ENCODE peak calls at places on chromosome 17, in ten cellular contexts. W is lung, P is GM12878, A is neural progenitor cell, J is spleen, T is colonic mucosa, I is breast epithelium, Q is heart left ventricle, V is endothelial cell of umbilical vein, L is HCT116. Y is an unnamed sample.
A peak's percentile ranks its signal among the peaks of the same experiment; 100 is the strongest.

GRCh38 chr17:18247613-18248001 is 10.9 kb downstream of the FLII start:
- DNase-seq in W (no peak), P (no peak), A (no peak), J (no peak), T (peak; percentile 32), I (no peak), Q (peak; percentile 31), V (peak; percentile 20), L (no peak), Y (peak; percentile 37)

GRCh38 chr17:17446666-17447155 is 30.1 kb upstream of the MED9 start:
- DNase-seq in W (no peak), P (no peak), A (no peak), J (no peak), T (no peak), I (no peak), Q (no peak), V (no peak), L (no peak), Y (no peak)

GRCh38 chr17:50508573-50509460 is 578 bp downstream of the MYCBPAP start:
- DNase-seq in W (no peak), P (no peak), A (no peak), J (no peak), T (no peak), I (no peak), Q (no peak), V (no peak), L (no peak), Y (no peak)

GRCh38 chr17:7967751-7968150 is 34.7 kb upstream of the GUCY2D start:
- DNase-seq in W (no peak), P (no peak), A (no peak), J (no peak), T (no peak), I (no peak), Q (no peak), V (no peak), L (no peak), Y (no peak)

GRCh38 chr17:55693244-55694216 is 29.1 kb downstream of the TMEM100 start:
- DNase-seq in W (no peak), P (no peak), A (no peak), J (no peak), T (peak; percentile 43), I (no peak), Q (no peak), V (no peak), L (no peak), Y (no peak)

GRCh38 chr17:82912571-82913089 is 72.8 kb upstream of the ZNF750 start:
- DNase-seq in W (no peak), P (no peak), A (no peak), J (no peak), T (no peak), I (no peak), Q (no peak), V (no peak), L (no peak), Y (no peak)

GRCh38 chr17:75856062-75856681 is 1.0 kb upstream of the WBP2 start:
- DNase-seq in W (no peak), P (no peak), A (no peak), J (no peak), T (no peak), I (no peak), Q (no peak), V (peak; percentile 57), L (no peak), Y (no peak)

GRCh38 chr17:49249292-49249794 is 18.8 kb upstream of the PHOSPHO1 start:
- DNase-seq in W (no peak), P (no peak), A (no peak), J (no peak), T (no peak), I (no peak), Q (peak; percentile 82), V (no peak), L (no peak), Y (no peak)

GRCh38 chr17:31357831-31358400 is 33.6 kb upstream of the RAB11FIP4 start:
- DNase-seq in W (no peak), P (no peak), A (no peak), J (no peak), T (no peak), I (no peak), Q (no peak), V (no peak), L (no peak), Y (no peak)

DNA sequence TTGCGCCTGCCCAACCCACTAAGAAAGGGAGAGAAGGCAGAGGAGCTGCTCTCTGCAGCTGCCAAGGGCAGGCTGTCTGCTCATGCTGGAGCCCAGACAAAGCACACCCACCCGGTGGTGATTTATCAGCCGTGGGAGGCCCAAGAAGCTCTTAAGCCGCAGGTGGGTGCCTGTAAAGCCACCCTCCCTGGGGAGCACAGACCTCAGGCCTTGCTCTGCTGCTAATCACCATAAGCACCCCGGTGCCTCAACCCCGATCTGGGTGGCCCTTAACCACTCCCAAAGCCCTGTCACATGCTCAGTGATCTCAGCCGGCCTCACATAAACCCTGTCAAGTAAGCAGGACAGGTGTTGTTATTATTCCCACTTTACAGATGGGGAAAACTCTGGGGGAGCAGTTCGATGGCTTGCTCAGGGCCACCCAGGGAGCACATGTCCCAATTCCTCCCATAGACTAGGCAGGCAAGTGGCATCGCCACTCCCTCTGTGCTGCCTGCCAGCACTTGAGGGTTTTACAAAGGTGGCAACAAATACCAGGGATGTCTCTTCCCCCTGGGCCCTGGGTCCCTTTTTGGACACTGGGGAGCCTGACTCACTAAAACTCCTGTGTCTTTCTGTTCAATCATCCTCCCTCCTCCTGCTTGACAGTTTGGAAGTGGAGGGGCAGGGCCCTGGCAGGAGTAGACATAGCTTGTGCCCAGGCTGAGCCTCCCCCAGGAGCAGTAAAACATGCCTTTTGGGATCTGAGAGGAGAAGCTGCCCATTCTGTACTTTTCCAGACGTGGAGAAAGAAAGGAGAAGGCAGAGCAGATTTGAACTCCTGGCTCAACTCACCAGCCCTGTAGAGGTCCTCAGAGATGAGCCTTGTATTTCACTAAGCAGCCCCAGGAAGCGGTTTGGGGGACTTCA is 299.3 kb downstream of the SOX9 start:
- DNase-seq in W (no peak), P (peak; percentile 92), A (no peak), J (no peak), T (peak; percentile 61), I (no peak), Q (no peak), V (no peak), L (no peak), Y (peak; percentile 53)
- TF ChIP-seq CTCF in W (no peak), P (peak; percentile 8), A (no peak), J (no peak), T (no peak), I (no peak), Q (no peak), V (no peak), L (no peak), Y (no peak)

DNA sequence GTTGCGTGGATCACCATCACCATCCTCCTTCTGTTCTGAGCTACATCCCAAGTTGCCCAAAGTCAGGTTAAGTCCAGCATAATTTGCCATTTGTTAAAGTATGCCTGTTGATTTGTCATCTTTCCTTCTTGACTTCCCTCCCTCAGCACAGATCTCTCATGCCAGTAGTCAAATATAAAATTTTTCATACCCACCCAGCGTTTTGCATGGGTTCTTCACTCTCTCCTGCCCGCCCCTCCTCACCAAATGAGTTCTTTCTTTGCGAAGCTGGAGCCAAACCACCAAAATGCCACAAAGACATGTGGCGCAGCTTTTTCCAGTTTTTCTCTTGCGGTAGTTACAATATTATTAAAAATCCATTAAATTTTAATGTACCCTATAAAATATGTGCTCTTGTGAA is 167.2 kb downstream of the MSI2 start:
- DNase-seq in W (no peak), P (no peak), A (no peak), J (no peak), T (no peak), I (no peak), Q (no peak), V (no peak), L (no peak), Y (no peak)
- H3K4me1 ChIP-seq in W (peaks cover 6% of the 10 kb centered on the region), P (peaks cover 60% of the 10 kb centered on the region), A (peaks cover 23% of the 10 kb centered on the region), J (peaks cover 26% of the 10 kb centered on the region), T (peaks cover 21% of the 10 kb centered on the region), I (no peaks in the 10 kb centered on the region), Q (peaks cover 28% of the 10 kb centered on the region), V (peaks cover 23% of the 10 kb centered on the region), L (peaks cover 71% of the 10 kb centered on the region), Y (peaks cover 5% of the 10 kb centered on the region)

GRCh38 chr17:57948555-57949420 is 6.4 kb downstream of the CUEDC1 start:
- DNase-seq in W (peak; percentile 34), P (no peak), A (no peak), J (no peak), T (no peak), I (no peak), Q (no peak), V (peak; percentile 43), L (peak; percentile 100), Y (no peak)
- TF ChIP-seq CTCF in W (no peak), P (no peak), A (no peak), J (no peak), T (no peak), I (no peak), Q (no peak), V (no peak), L (no peak), Y (peak; percentile 32)

GRCh38 chr17:78263063-78263735 is 31.8 kb downstream of the TMEM235 start:
- DNase-seq in W (peak; percentile 62), P (no peak), A (no peak), J (peak; percentile 91), T (peak; percentile 58), I (no peak), Q (peak; percentile 55), V (peak; percentile 40), L (no peak), Y (no peak)

GRCh38 chr17:78263736-78264340 is 32.4 kb downstream of the TMEM235 start:
- DNase-seq in W (no peak), P (no peak), A (no peak), J (no peak), T (no peak), I (no peak), Q (no peak), V (no peak), L (no peak), Y (no peak)

GRCh38 chr17:78266771-78267170 is 35.3 kb downstream of the TMEM235 start:
- DNase-seq in W (no peak), P (no peak), A (no peak), J (no peak), T (no peak), I (no peak), Q (no peak), V (no peak), L (no peak), Y (no peak)

GRCh38 chr17:78266231-78266631 is 34.8 kb downstream of the TMEM235 start:
- DNase-seq in W (no peak), P (no peak), A (no peak), J (no peak), T (peak; percentile 56), I (no peak), Q (no peak), V (no peak), L (no peak), Y (no peak)

DNA sequence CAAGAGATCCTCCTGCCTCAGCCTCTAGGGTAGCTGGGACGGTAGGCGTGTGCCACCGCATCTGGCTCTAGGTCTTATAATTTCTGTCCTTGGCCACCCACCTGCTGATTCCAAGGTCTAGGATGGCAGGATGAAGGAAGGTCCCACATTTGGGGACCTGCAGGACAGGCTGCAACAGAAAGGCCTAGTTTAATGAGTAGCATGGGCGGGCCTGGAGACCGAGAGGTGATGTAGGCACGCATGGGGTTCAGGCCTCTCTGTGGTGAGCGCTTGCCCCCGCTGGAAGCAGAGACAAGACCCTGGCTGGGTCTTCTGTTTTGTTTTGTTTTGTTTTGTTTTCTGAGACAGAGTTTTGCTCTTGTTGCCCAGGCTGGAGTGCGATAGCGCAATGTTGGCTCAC is 33.7 kb downstream of the TMEM235 start:
- DNase-seq in W (no peak), P (no peak), A (no peak), J (no peak), T (no peak), I (no peak), Q (no peak), V (no peak), L (no peak), Y (no peak)
- H3K4me1 ChIP-seq in W (peaks cover 22% of the 10 kb centered on the region), P (peaks cover 8% of the 10 kb centered on the region), A (peaks cover 29% of the 10 kb centered on the region), J (peaks cover 84% of the 10 kb centered on the region), T (no peaks in the 10 kb centered on the region), I (no peaks in the 10 kb centered on the region), Q (peaks cover 12% of the 10 kb centered on the region), V (peaks cover 7% of the 10 kb centered on the region), L (no peaks in the 10 kb centered on the region), Y (no peaks in the 10 kb centered on the region)

GRCh38 chr17:44947461-44948314 is at the start of gene KIF18B:
- DNase-seq in W (peak; percentile 90), P (peak; percentile 85), A (peak; percentile 96), J (peak; percentile 94), T (peak; percentile 95), I (peak; percentile 85), Q (peak; percentile 90), V (peak; percentile 92), L (peak; percentile 95), Y (peak; percentile 85)
- TF ChIP-seq CTCF in W (no peak), P (no peak), A (no peak), J (peak; percentile 25), T (no peak), I (no peak), Q (no peak), V (no peak), L (no peak), Y (no peak)

Y was measured in prostate gland.